ENCODE peak calls at places on chromosomes 12 and 14, in seven cellular contexts. D is occipital lobe; Q is GDM1; W is stimulated activated CD4-positive, alpha-beta T cell treated with anti-CD3 and anti-CD28 coated beads, Interleukin-2, amount 100 ng/mL, for 48 hours; K is stomach; Z is H7; R is MV-4-11. S is an unnamed sample.

GRCh38 chr14:45068396-45068795 is 15.5 kb upstream of the PRPF39 start:
- DNase-seq in W (no peak), K (no peak), R (no peak), Q (no peak), D (no peak), Z (no peak), S (no peak)

GRCh38 chr12:104177336-104177662 is 38.3 kb upstream of the TXNRD1 start:
- DNase-seq in D (no peak), W (no peak), Q (no peak), R (no peak), K (no peak), Z (no peak), S (no peak)

GRCh38 chr14:73750161-73750901 is 36.1 kb upstream of the PNMA1 start:
- DNase-seq in Z (no peak), D (no peak), K (peak), W (no peak), R (no peak), Q (no peak), S (no peak)

GRCh38 chr12:65540140-65540539 is 261.7 kb downstream of the MSRB3 start:
- DNase-seq in W (no peak), D (no peak), K (no peak), Z (no peak), R (no peak), Q (no peak), S (no peak)

GRCh38 chr12:69898236-69898635 is 73.2 kb downstream of the MYRFL start:
- DNase-seq in K (no peak), Q (no peak), R (no peak), D (no peak), Z (no peak), W (no peak), S (no peak)

GRCh38 chr14:61644834-61645233 is 50.5 kb upstream of the HIF1A start:
- DNase-seq in K (no peak), Z (peak), D (no peak), W (no peak), Q (no peak), R (no peak), S (no peak)

GRCh38 chr12:76299536-76300296 is 48.5 kb downstream of the BBS10 start:
- DNase-seq in Q (no peak), Z (peak), K (no peak), R (no peak), D (no peak), W (no peak), S (no peak)

GRCh38 chr12:108078428-108078827 is 50.7 kb upstream of the WSCD2 start:
- DNase-seq in W (no peak), K (no peak), D (no peak), Z (no peak), Q (no peak), R (no peak), S (no peak)

GRCh38 chr12:107360033-107360432 is 266.7 kb upstream of the CRY1 start:
- DNase-seq in Q (no peak), D (no peak), R (no peak), K (no peak), W (no peak), Z (no peak), S (no peak)

GRCh38 chr12:126210026-126210425 is 1144.8 kb downstream of the AACS start:
- DNase-seq in K (no peak), Z (no peak), R (no peak), D (no peak), Q (no peak), W (no peak), S (no peak)